ENCODE peak calls at places on chromosomes 7 and 10, in eight cellular contexts. U is retina; C is NCI-H1092; R is effector memory CD4-positive, alpha-beta T cell; X is AML-193; O is AG20443; H is NCI-H510A treated with DMSO at 0.1 percent for 48 hours; A is activated naive CD8-positive, alpha-beta T cell treated with anti-CD3 and anti-CD28 coated beads, Interleukin-2, amount 50 U/mL, for 24 hours. B is an unnamed sample.

GRCh38 chr7:96596120-96596826 is 113.4 kb downstream of the SEM1 start:
- DNase-seq in U (no peak), C (peak; percentile 98), R (no peak), X (peak; percentile 24), O (no peak), H (peak; percentile 93), A (no peak), B (peak; percentile 98)

GRCh38 chr7:30451539-30452277 is 26.9 kb downstream of the NOD1 start:
- DNase-seq in U (no peak), C (no peak), R (no peak), X (no peak), O (no peak), H (no peak), A (no peak), B (no peak)

GRCh38 chr10:24262929-24263653 is 54.2 kb downstream of the KIAA1217 start:
- DNase-seq in U (no peak), C (no peak), R (no peak), X (no peak), O (no peak), H (no peak), A (no peak), B (no peak)

GRCh38 chr10:52609601-52610240 is 162.9 kb downstream of the MBL2 start:
- DNase-seq in U (no peak), C (no peak), R (no peak), X (no peak), O (no peak), H (no peak), A (no peak), B (no peak)

GRCh38 chr7:38929460-38930171 is 20.6 kb upstream of the VPS41 start:
- DNase-seq in U (peak; percentile 40), C (no peak), R (no peak), X (no peak), O (no peak), H (peak; percentile 9), A (no peak), B (no peak)

GRCh38 chr7:26307226-26307625 is 15.6 kb downstream of the SNX10 start:
- DNase-seq in U (no peak), C (no peak), R (no peak), X (no peak), O (peak; percentile 46), H (no peak), A (no peak), B (no peak)

GRCh38 chr7:80844916-80845315 is 73.9 kb downstream of the SEMA3C start:
- DNase-seq in U (no peak), C (no peak), R (no peak), X (no peak), O (no peak), H (no peak), A (no peak), B (no peak)

GRCh38 chr10:6418613-6419216 is 161.4 kb downstream of the PRKCQ start:
- DNase-seq in U (no peak), C (no peak), R (no peak), X (no peak), O (no peak), H (no peak), A (no peak), B (no peak)

GRCh38 chr10:31147220-31147608 is 115.5 kb upstream of the ZNF438 start:
- DNase-seq in U (no peak), C (no peak), R (no peak), X (no peak), O (peak; percentile 58), H (no peak), A (no peak), B (no peak)

GRCh38 chr7:87225696-87226095 is 6.2 kb upstream of the TMEM243 start:
- DNase-seq in U (no peak), C (no peak), R (no peak), X (no peak), O (no peak), H (no peak), A (no peak), B (no peak)

GRCh38 chr10:86586516-86586915 is 64.9 kb upstream of the WAPL start:
- DNase-seq in U (no peak), C (no peak), R (no peak), X (no peak), O (no peak), H (no peak), A (no peak), B (no peak)

GRCh38 chr7:20748853-20749252 is 37.8 kb downstream of the SP8 start:
- DNase-seq in U (no peak), C (no peak), R (no peak), X (no peak), O (no peak), H (no peak), A (no peak), B (no peak)

GRCh38 chr10:52451817-52452216 is 137.7 kb downstream of the DKK1 start:
- DNase-seq in U (no peak), C (no peak), R (no peak), X (no peak), O (peak; percentile 58), H (no peak), A (no peak), B (no peak)

GRCh38 chr7:47266799-47267198 is 315.1 kb downstream of the TNS3 start:
- DNase-seq in U (no peak), C (no peak), R (no peak), X (no peak), O (no peak), H (no peak), A (no peak), B (no peak)

GRCh38 chr7:29063231-29063630 is 83.1 kb downstream of the CPVL start:
- DNase-seq in U (no peak), C (no peak), R (no peak), X (no peak), O (no peak), H (no peak), A (no peak), B (no peak)

GRCh38 chr10:99172950-99173349 is 62.7 kb downstream of the HPSE2 start:
- DNase-seq in U (no peak), C (no peak), R (no peak), X (no peak), O (no peak), H (no peak), A (no peak), B (no peak)

GRCh38 chr10:96493254-96493653 is 20.5 kb downstream of the TLL2 start:
- DNase-seq in U (no peak), C (no peak), R (no peak), X (no peak), O (no peak), H (no peak), A (no peak), B (no peak)

GRCh38 chr7:21671859-21672258 is 129.0 kb downstream of the DNAH11 start:
- DNase-seq in U (no peak), C (no peak), R (no peak), X (no peak), O (no peak), H (no peak), A (no peak), B (no peak)

GRCh38 chr10:89032141-89032814 is 41.7 kb downstream of the FAS start:
- DNase-seq in U (no peak), C (no peak), R (no peak), X (no peak), O (peak; percentile 16), H (no peak), A (peak; percentile 71), B (no peak)

GRCh38 chr7:102284891-102285540 is 1.7 kb upstream of the SH2B2 start:
- DNase-seq in U (peak; percentile 53), C (no peak), R (no peak), X (peak; percentile 61), O (no peak), H (no peak), A (no peak), B (no peak)